ENCODE peak calls at places on chromosomes 7 and 10, in seven cellular contexts. E, J, O, B, U, A and H are unnamed samples.

GRCh38 chr7:136509466-136509865 is 359.0 kb upstream of the CHRM2 start:
- DNase-seq in E (no peak), J (no peak), O (no peak), B (no peak), U (no peak), A (no peak), H (no peak)

GRCh38 chr10:130160775-130161174 is 24.6 kb downstream of the GLRX3 start:
- DNase-seq in E (no peak), J (peak; percentile 41), O (peak; percentile 40), B (no peak), U (no peak), A (no peak), H (no peak)

GRCh38 chr10:127243490-127244272 is 47.3 kb upstream of the INSYN2A start:
- DNase-seq in E (peak; percentile 33), J (peak; percentile 30), O (peak; percentile 60), B (peak; percentile 20), U (no peak), A (no peak), H (no peak)

GRCh38 chr7:67251986-67252558 is 255.4 kb downstream of the TYW1 start:
- DNase-seq in E (no peak), J (no peak), O (no peak), B (no peak), U (no peak), A (no peak), H (no peak)

GRCh38 chr7:42292991-42293521 is 56.0 kb upstream of the GLI3 start:
- DNase-seq in E (no peak), J (no peak), O (peak; percentile 30), B (no peak), U (no peak), A (no peak), H (no peak)

GRCh38 chr10:71582019-71582418 is 137.6 kb downstream of the C10orf105 start:
- DNase-seq in E (peak; percentile 46), J (peak; percentile 49), O (peak; percentile 34), B (no peak), U (no peak), A (no peak), H (peak; percentile 53)

GRCh38 chr7:121576148-121576921 is 180.2 kb upstream of the FAM3C start:
- DNase-seq in E (no peak), J (no peak), O (no peak), B (no peak), U (no peak), A (no peak), H (no peak)

GRCh38 chr7:116195451-116195850 is 14.9 kb upstream of the TES start:
- DNase-seq in E (no peak), J (peak; percentile 73), O (peak; percentile 35), B (no peak), U (no peak), A (no peak), H (no peak)

GRCh38 chr7:45294559-45294958 is 137.0 kb downstream of the RAMP3 start:
- DNase-seq in E (peak; percentile 80), J (no peak), O (no peak), B (no peak), U (no peak), A (no peak), H (no peak)